ENCODE peak calls at places on chromosomes 16 and 17, in five cellular contexts. P is tibial artery, G is tibial nerve, H is psoas muscle, K is pancreas. F is an unnamed sample.
A peak's percentile ranks its signal among the peaks of the same experiment; 100 is the strongest.

GRCh38 chr17:37322826-37323561 is 52.8 kb upstream of the C17orf78 start:
- DNase-seq in H (no peak), P (no peak), K (no peak), G (no peak), F (no peak)

GRCh38 chr17:33871720-33872535 is 383.2 kb upstream of the CCL2 start:
- DNase-seq in P (no peak), G (no peak), K (no peak), H (no peak), F (no peak)

GRCh38 chr16:70430667-70431536 is 8.0 kb downstream of the ST3GAL2 start:
- DNase-seq in G (no peak), K (no peak), H (no peak), P (peak; percentile 30), F (peak; percentile 51)

GRCh38 chr17:49703557-49704277 is 4.0 kb downstream of the SLC35B1 start:
- DNase-seq in H (no peak), K (no peak), P (no peak), G (no peak), F (no peak)

GRCh38 chr16:53782148-53782547 is 78.2 kb downstream of the FTO start:
- DNase-seq in P (no peak), G (no peak), H (no peak), K (no peak), F (no peak)

GRCh38 chr17:20191066-20191465 is 181.9 kb downstream of the SPECC1 start:
- DNase-seq in H (no peak), K (no peak), P (no peak), G (no peak), F (no peak)

GRCh38 chr16:88991813-88992350 is 14.9 kb upstream of the CBFA2T3 start:
- DNase-seq in H (no peak), P (no peak), G (no peak), K (no peak), F (no peak)

GRCh38 chr16:47884131-47884725 is 271.6 kb downstream of the ABCC12 start:
- DNase-seq in G (no peak), H (no peak), K (no peak), P (no peak), F (no peak)

DNA sequence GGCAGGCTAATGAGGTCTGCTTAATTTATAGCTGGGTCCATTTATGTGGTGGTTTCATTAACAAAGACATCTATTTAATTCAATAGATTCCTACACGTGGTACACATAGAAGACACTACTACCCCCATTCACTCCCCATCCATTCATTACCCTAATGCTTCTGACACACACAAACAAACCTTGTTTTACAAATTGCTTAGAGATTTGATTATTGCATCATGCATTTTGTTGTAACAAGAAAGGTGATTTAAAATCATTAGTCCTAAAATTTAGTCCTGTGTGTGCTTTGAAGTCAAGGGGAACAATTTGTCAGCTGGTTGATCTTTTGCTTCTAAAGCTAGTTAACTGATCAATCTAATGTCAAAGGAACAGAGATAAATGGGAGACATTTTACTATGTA is 379.3 kb downstream of the CDH11 start:
- DNase-seq in G (no peak), K (no peak), H (no peak), P (no peak), F (no peak)
- H3K9me3 ChIP-seq in G (no peaks in the 10 kb centered on the region), K (no peaks in the 10 kb centered on the region), H (no peaks in the 10 kb centered on the region), P (no peaks in the 10 kb centered on the region), F (no peaks in the 10 kb centered on the region)

GRCh38 chr17:78973196-78973595 is 6.5 kb downstream of the LGALS3BP start:
- DNase-seq in H (no peak), G (no peak), K (no peak), P (no peak), F (no peak)
- H3K4me3 ChIP-seq in H (no peak overlapping the region), G (no peak overlapping the region), K (no peak overlapping the region), P (no peak overlapping the region), F (no peak overlapping the region)

GRCh38 chr17:78979780-78980623 is at the start of gene LGALS3BP:
- DNase-seq in H (peak; percentile 79), G (no peak), P (no peak), K (peak; percentile 79), F (peak; percentile 83)
- TF ChIP-seq CTCF in H (no peak), G (no peak), P (no peak), K (no peak), F (no peak)

GRCh38 chr16:31764103-31764502 is 109.5 kb upstream of the ZNF267 start:
- DNase-seq in P (no peak), G (no peak), H (no peak), K (no peak), F (no peak)
- H3K9me3 ChIP-seq in P (peaks cover 72% of the 10 kb centered on the region), G (no peaks in the 10 kb centered on the region), H (peaks cover 81% of the 10 kb centered on the region), K (no peaks in the 10 kb centered on the region), F (peaks cover 93% of the 10 kb centered on the region)

GRCh38 chr16:54933281-54934150 is 2.9 kb downstream of the IRX5 start:
- DNase-seq in H (peak; percentile 51), P (no peak), K (no peak), G (no peak), F (peak; percentile 68)

GRCh38 chr16:54934536-54935410 is 4.1 kb downstream of the IRX5 start:
- DNase-seq in G (no peak), P (no peak), H (peak; percentile 53), K (no peak), F (peak; percentile 47)

GRCh38 chr16:54936979-54937672 is 6.5 kb downstream of the IRX5 start:
- DNase-seq in K (no peak), P (no peak), H (peak; percentile 81), G (no peak), F (peak; percentile 84)

GRCh38 chr16:54936086-54936978 is 5.7 kb downstream of the IRX5 start:
- DNase-seq in K (no peak), H (peak; percentile 67), G (no peak), P (no peak), F (peak; percentile 77)

DNA sequence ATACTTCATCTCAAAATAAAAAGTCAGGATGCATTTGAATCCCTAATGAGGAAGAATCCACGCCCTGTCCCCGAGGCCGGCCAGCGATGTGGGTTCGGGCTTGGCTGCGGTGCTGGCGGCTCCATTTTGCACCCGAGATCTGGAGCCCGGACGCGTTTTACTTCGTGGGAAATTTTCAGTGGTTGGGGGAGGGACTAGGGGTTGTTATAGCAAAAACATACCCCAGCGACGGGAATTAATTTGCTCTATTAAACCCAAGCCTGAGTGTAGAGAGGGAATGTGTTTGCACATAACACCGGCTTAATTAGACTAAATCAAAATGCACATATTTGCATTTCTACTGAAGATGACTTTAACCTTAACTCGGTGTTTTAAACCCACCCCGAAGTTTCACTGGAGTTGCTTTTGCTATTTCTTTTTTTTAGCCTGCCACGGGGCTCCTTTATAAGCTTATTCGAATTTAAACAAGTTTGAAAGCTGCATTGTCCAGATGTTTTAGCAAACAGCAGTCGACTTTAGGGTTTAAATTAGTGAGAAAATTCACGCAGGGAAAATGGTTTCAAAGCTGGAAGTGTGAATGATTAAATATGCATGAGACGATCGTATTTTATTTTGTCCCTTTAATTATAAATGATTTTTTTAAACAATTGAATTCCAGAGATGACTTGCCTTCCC is 4.9 kb downstream of the IRX5 start:
- DNase-seq in K (no peak), G (no peak), H (no peak), P (no peak), F (no peak)
- H3K4me3 ChIP-seq in K (no peak overlapping the region), G (no peak overlapping the region), H (peak overlapping the region; percentile 89), P (peak overlapping the region; percentile 43), F (peak overlapping the region; percentile 54)

GRCh38 chr17:67785122-67785477 is 40.2 kb upstream of the BPTF start:
- DNase-seq in H (no peak), P (no peak), K (no peak), G (no peak), F (no peak)

GRCh38 chr17:67784364-67785121 is 40.8 kb upstream of the BPTF start:
- DNase-seq in G (no peak), H (no peak), K (no peak), P (no peak), F (no peak)

DNA sequence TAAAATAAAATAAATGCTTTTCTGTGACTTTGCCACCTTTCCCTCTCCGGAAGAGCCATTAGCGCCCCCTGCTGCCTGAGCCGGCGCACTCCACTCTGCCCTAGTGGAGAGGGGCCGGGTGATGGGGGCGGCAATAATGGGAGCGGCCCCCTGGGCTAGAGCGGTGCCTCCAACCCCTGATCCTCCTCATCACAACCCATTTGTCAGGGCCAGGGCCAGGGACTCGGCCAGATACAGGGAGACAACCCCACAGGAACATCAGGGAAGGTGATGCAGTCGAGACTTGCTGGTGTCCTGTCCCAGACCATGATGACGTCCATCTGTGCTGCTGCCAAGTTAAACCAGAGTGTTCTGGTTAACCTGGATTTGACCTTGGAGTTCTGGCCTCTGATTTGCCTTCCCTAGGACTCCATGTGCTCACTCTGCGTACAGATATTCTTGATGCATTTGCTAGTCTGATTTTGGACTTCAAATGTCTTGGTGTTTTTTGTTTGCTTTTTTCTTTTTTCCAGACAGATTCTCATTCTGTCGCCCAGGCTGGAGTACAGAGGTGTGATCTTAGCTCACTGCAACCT is 46.1 kb upstream of the BPTF start:
- DNase-seq in G (peak; percentile 39), P (peak; percentile 39), H (peak; percentile 60), K (peak; percentile 77), F (no peak)
- TF ChIP-seq CTCF in G (peak; percentile 20), P (peak; percentile 9), H (no peak), K (peak; percentile 13), F (peak; percentile 64)

GRCh38 chr17:22138861-22139469 is 446.6 kb downstream of the KCNJ18 start:
- DNase-seq in K (no peak), H (no peak), P (no peak), G (no peak), F (no peak)

GRCh38 chr17:22145605-22146178 is 453.4 kb downstream of the KCNJ18 start:
- DNase-seq in K (no peak), H (peak; percentile 23), P (peak; percentile 22), G (no peak), F (no peak)

DNA sequence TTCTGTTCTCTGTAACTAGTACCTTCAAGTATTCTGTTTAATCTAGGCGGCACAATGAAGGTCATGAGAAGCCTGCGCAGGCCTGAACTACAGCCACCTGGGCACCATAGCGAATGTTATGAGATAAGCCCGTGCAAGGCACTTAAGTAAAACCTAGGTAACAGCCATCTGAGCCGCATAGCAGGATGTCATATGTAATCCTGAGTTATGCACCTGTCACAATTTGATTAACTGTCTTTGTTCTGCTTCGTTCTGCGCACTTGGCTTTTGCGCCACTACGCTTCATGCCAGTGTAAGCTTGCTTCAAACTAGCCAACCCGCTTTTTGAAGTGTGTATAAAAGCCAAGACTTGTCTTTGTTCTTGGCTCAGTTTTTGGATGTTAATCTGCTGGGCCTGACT is 449.8 kb downstream of the KCNJ18 start:
- DNase-seq in K (no peak), H (no peak), G (no peak), P (no peak), F (no peak)
- H3K9me3 ChIP-seq in K (no peaks in the 10 kb centered on the region), H (no peaks in the 10 kb centered on the region), G (no peaks in the 10 kb centered on the region), P (no peaks in the 10 kb centered on the region), F (no peaks in the 10 kb centered on the region)

DNA sequence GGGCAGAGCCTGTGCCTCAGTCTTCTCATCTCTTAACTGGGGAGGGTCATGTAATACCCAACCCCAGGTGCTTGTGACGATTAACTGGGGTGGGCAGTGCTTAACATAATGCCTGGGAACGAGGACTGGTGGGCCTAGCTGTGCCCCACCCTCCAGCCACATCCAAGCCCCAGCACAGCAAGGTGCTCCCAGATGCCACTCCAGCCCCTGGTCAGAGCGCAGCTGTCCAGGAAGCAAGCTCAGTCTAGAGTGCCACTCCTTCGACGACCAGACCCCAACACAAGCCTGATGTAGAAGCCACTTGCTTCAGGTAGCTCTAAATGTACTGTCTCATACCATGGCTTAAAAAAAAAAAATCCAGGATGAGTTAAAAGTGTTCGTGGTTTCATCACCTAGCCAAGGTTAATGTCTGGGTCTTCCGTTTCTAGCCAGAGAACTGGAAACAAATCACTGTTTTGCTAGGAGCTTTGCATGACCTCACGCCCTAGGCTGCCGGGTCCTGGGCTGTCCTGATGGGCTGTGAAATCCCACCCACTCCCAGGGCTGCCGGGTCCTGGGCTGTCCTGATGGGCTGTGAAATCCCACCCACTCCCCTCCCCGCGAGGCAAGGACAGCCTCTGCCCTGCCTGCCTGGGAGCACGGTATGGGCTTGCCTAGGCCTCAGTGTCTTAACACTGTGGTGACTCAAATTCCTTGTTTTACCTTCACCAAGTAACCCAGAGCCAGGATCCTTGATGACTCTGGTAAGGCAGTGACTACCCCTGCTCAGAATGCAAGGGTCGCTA is 7.7 kb downstream of the MIEF2 start:
- DNase-seq in H (no peak), G (no peak), P (no peak), K (no peak), F (no peak)
- H3K4me3 ChIP-seq in H (no peak overlapping the region), G (no peak overlapping the region), P (no peak overlapping the region), K (no peak overlapping the region), F (no peak overlapping the region)